ENCODE peak calls at places on chromosomes 5 and 9, in four cellular contexts. E is lung, T is AG09309, U is retinal pigment epithelial cell. O is an unnamed sample.

GRCh38 chr9:132754236-132754635 is 84.0 kb downstream of the GTF3C4 start:
- DNase-seq in E (no peak), T (no peak), U (no peak), O (no peak)

GRCh38 chr5:125006011-125006685 is 259.7 kb upstream of the ZNF608 start:
- DNase-seq in E (no peak), T (no peak), U (no peak), O (no peak)

GRCh38 chr5:124584991-124585715 is 161.3 kb downstream of the ZNF608 start:
- DNase-seq in E (no peak), T (no peak), U (no peak), O (no peak)

GRCh38 chr9:111966851-111967250 is 70.2 kb downstream of the UGCG start:
- DNase-seq in E (no peak), T (no peak), U (no peak), O (no peak)

GRCh38 chr5:147782053-147783028 is at the start of gene JAKMIP2:
- DNase-seq in E (peak), T (no peak), U (peak), O (no peak)

GRCh38 chr5:1488882-1489680 is 34.7 kb downstream of the LPCAT1 start:
- DNase-seq in E (no peak), T (peak), U (no peak), O (peak)

GRCh38 chr9:89218040-89218928 is 39.7 kb upstream of the SHC3 start:
- DNase-seq in E (no peak), T (no peak), U (no peak), O (no peak)

GRCh38 chr5:36300927-36301540 is 668 bp downstream of the RANBP3L start:
- DNase-seq in E (no peak), T (no peak), U (no peak), O (no peak)

GRCh38 chr5:96963267-96963666 is 27.4 kb downstream of the LNPEP start:
- DNase-seq in E (no peak), T (no peak), U (no peak), O (peak)

GRCh38 chr9:89755835-89756234 is 151.0 kb downstream of the GADD45G start:
- DNase-seq in E (no peak), T (no peak), U (no peak), O (no peak)

GRCh38 chr5:78995521-78995920 is 10.4 kb upstream of the ARSB start:
- DNase-seq in E (no peak), T (no peak), U (no peak), O (no peak)

GRCh38 chr9:114112778-114113585 is 13.9 kb upstream of the KIF12 start:
- DNase-seq in E (peak), T (no peak), U (no peak), O (no peak)

GRCh38 chr9:118222375-118222774 is 518.2 kb downstream of the TLR4 start:
- DNase-seq in E (no peak), T (no peak), U (no peak), O (no peak)

GRCh38 chr9:33750307-33750838 is 45.0 kb upstream of the PRSS3 start:
- DNase-seq in E (no peak), T (no peak), U (no peak), O (no peak)

GRCh38 chr9:92463989-92464388 is 18.3 kb downstream of the ASPN start:
- DNase-seq in E (no peak), T (peak), U (peak), O (peak)